ENCODE peak calls at places on chromosomes 1 and 21, in seven cellular contexts. S is heart right ventricle, N is K562, B is astrocyte of the spinal cord, D is lower leg skin, V is brain microvascular endothelial cell, O is epithelial cell of esophagus. U is an unnamed sample.

GRCh38 chr1:2946999-2947650 is 74.1 kb upstream of the ACTRT2 start:
- DNase-seq in S (no peak), N (no peak), B (no peak), D (no peak), V (no peak), O (no peak), U (no peak)

GRCh38 chr1:17551755-17552234 is 12.3 kb downstream of the ARHGEF10L start:
- DNase-seq in S (no peak), N (no peak), B (peak; percentile 42), D (no peak), V (no peak), O (peak; percentile 38), U (no peak)

GRCh38 chr1:167617950-167618269 is 12.1 kb upstream of the RCSD1 start:
- DNase-seq in S (no peak), N (no peak), B (no peak), D (no peak), V (no peak), O (no peak), U (no peak)

GRCh38 chr1:55318111-55318817 is 103.1 kb upstream of the USP24 start:
- DNase-seq in S (peak; percentile 54), N (no peak), B (peak; percentile 33), D (no peak), V (peak; percentile 55), O (no peak), U (no peak)

GRCh38 chr21:29232601-29233541 is 65.9 kb upstream of the BACH1 start:
- DNase-seq in S (no peak), N (peak; percentile 18), B (peak; percentile 67), D (no peak), V (peak; percentile 63), O (peak; percentile 70), U (no peak)

GRCh38 chr1:20160034-20160433 is 20.9 kb downstream of the PLA2G2F start:
- DNase-seq in S (no peak), N (no peak), B (peak; percentile 22), D (no peak), V (no peak), O (peak; percentile 18), U (no peak)

GRCh38 chr1:110341146-110341871 is 2.1 kb downstream of the RBM15 start:
- DNase-seq in S (no peak), N (peak; percentile 55), B (no peak), D (no peak), V (no peak), O (no peak), U (no peak)

GRCh38 chr1:81446006-81446669 is 354.6 kb upstream of the ADGRL2 start:
- DNase-seq in S (no peak), N (no peak), B (no peak), D (no peak), V (no peak), O (peak; percentile 38), U (no peak)

GRCh38 chr1:218365600-218365999 is 20.5 kb downstream of the TGFB2 start:
- DNase-seq in S (no peak), N (no peak), B (no peak), D (peak; percentile 53), V (no peak), O (no peak), U (no peak)

GRCh38 chr1:206472454-206472853 is 2.2 kb downstream of the IKBKE start:
- DNase-seq in S (no peak), N (no peak), B (peak; percentile 72), D (no peak), V (peak; percentile 85), O (peak; percentile 49), U (peak; percentile 69)

GRCh38 chr1:172662464-172663109 is 3.7 kb downstream of the FASLG start:
- DNase-seq in S (no peak), N (peak; percentile 65), B (peak; percentile 84), D (peak; percentile 32), V (peak; percentile 81), O (peak; percentile 77), U (peak; percentile 26)

GRCh38 chr21:37358392-37358791 is 8.2 kb upstream of the DYRK1A start:
- DNase-seq in S (no peak), N (no peak), B (no peak), D (no peak), V (no peak), O (peak; percentile 51), U (no peak)

GRCh38 chr1:167501513-167502191 is 16.7 kb downstream of the CD247 start:
- DNase-seq in S (no peak), N (no peak), B (no peak), D (no peak), V (no peak), O (no peak), U (no peak)

GRCh38 chr1:186050360-186050759 is 316.2 kb downstream of the HMCN1 start:
- DNase-seq in S (no peak), N (no peak), B (peak; percentile 21), D (no peak), V (peak; percentile 18), O (peak; percentile 76), U (no peak)

GRCh38 chr1:155081472-155082300 is 3.0 kb downstream of the EFNA3 start:
- DNase-seq in S (no peak), N (no peak), B (no peak), D (no peak), V (no peak), O (peak; percentile 10), U (no peak)

GRCh38 chr1:42943166-42943565 is 15.5 kb downstream of the SLC2A1 start:
- DNase-seq in S (peak; percentile 70), N (no peak), B (peak; percentile 77), D (peak; percentile 73), V (peak; percentile 28), O (peak; percentile 93), U (no peak)

GRCh38 chr1:161069731-161070270 is at the start of gene ARHGAP30:
- DNase-seq in S (peak; percentile 59), N (peak; percentile 44), B (no peak), D (no peak), V (no peak), O (no peak), U (no peak)

GRCh38 chr1:27575861-27576331 is 28.0 kb downstream of the AHDC1 start:
- DNase-seq in S (peak; percentile 82), N (no peak), B (no peak), D (no peak), V (no peak), O (peak; percentile 70), U (no peak)

GRCh38 chr1:93600663-93601062 is 81.0 kb downstream of the BCAR3 start:
- DNase-seq in S (no peak), N (no peak), B (no peak), D (no peak), V (no peak), O (no peak), U (no peak)

GRCh38 chr1:228084325-228084724 is 1.8 kb downstream of the ARF1 start:
- DNase-seq in S (no peak), N (no peak), B (peak; percentile 56), D (peak; percentile 51), V (peak; percentile 66), O (peak; percentile 86), U (peak; percentile 50)

GRCh38 chr1:25890249-25891034 is 14.9 kb upstream of the PAQR7 start:
- DNase-seq in S (no peak), N (peak; percentile 13), B (peak; percentile 63), D (no peak), V (peak; percentile 22), O (peak; percentile 98), U (no peak)

GRCh38 chr1:107683683-107684082 is 281.3 kb downstream of the VAV3 start:
- DNase-seq in S (no peak), N (no peak), B (no peak), D (no peak), V (no peak), O (no peak), U (no peak)

DNA sequence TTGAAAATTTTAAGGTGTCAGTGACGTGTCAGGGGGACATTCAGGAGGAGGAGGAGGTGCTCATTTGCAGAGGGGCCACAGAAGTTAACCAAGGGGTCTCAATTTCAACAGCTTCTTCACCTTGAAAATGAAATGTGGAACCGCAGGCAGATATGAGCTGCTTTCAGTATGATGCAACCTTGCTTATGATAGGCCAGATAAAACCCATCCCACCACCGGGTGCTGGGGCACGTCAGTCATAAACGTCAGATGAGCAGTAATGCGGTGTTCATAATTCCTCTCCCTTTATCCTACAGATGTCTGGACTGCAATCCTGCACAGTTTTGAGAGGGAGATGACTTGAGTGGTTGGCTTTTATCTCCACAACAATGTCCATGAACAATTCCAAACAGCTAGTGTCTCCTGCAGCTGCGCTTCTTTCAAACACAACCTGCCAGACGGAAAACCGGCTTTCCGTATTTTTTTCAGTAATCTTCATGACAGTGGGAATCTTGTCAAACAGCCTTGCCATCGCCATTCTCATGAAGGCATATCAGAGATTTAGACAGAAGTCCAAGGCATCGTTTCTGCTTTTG is 1.7 kb downstream of the PTGFR start:
- DNase-seq in S (no peak), N (no peak), B (no peak), D (peak; percentile 48), V (no peak), O (no peak), U (no peak)
- H3K4me3 ChIP-seq in S (peak overlapping the region; percentile 53), N (no peak overlapping the region), B (no peak overlapping the region), D (no peak overlapping the region), V (no peak overlapping the region), O (no peak overlapping the region), U (no peak overlapping the region)

GRCh38 chr1:235882816-235883215 is 16.1 kb upstream of the LYST start:
- DNase-seq in S (no peak), N (no peak), B (no peak), D (no peak), V (no peak), O (no peak), U (no peak)
- H3K4me3 ChIP-seq in S (peak overlapping the region; percentile 22), N (no peak overlapping the region), B (no peak overlapping the region), D (no peak overlapping the region), V (no peak overlapping the region), O (no peak overlapping the region), U (no peak overlapping the region)

DNA sequence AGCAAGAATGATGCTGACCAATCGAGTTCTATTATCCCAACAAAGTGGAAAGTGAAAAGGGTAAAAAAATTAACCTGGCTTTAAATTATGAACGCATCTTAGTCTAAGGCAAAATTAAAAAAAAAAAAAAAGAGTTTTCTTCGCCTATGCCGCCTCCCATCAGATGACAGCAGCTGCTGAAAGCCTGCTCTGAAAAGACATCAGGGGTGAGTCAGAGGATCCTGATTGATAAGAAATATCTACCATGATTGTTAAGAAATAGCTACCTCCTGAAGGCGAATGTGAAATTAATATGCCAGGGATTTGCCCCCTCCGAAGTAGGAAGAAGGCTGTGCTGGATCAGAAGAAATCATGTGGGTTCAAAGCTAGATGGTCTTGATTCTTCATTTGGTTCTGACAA is 216.8 kb upstream of the C1orf87 start:
- DNase-seq in S (no peak), N (no peak), B (no peak), D (no peak), V (no peak), O (no peak), U (no peak)
- H3K4me3 ChIP-seq in S (no peak overlapping the region), N (no peak overlapping the region), B (no peak overlapping the region), D (no peak overlapping the region), V (no peak overlapping the region), O (no peak overlapping the region), U (no peak overlapping the region)

GRCh38 chr1:156490401-156491032 is 10.1 kb downstream of the MEF2D start:
- DNase-seq in S (peak; percentile 82), N (peak; percentile 44), B (no peak), D (no peak), V (no peak), O (peak; percentile 4), U (no peak)

GRCh38 chr1:156489935-156490293 is 10.7 kb downstream of the MEF2D start:
- DNase-seq in S (no peak), N (no peak), B (no peak), D (no peak), V (no peak), O (no peak), U (no peak)

GRCh38 chr1:156492013-156492590 is 8.5 kb downstream of the MEF2D start:
- DNase-seq in S (no peak), N (no peak), B (no peak), D (no peak), V (no peak), O (no peak), U (no peak)

GRCh38 chr1:156492591-156493080 is 7.9 kb downstream of the MEF2D start:
- DNase-seq in S (no peak), N (peak; percentile 48), B (no peak), D (no peak), V (no peak), O (no peak), U (no peak)

GRCh38 chr1:156491151-156491949 is 9.2 kb downstream of the MEF2D start:
- DNase-seq in S (no peak), N (peak; percentile 52), B (no peak), D (no peak), V (no peak), O (no peak), U (no peak)
- H3K4me3 ChIP-seq in S (no peak overlapping the region), N (no peak overlapping the region), B (no peak overlapping the region), D (no peak overlapping the region), V (no peak overlapping the region), O (no peak overlapping the region), U (no peak overlapping the region)

U was measured in AG04450.